ENCODE peak calls at places on chromosomes 7 and 10, in six cellular contexts. V is AG08396; X is gastrocnemius medialis; G is HuH-7; F is naive thymus-derived CD8-positive, alpha-beta T cell; N is OCI-LY7. L is an unnamed sample.

GRCh38 chr7:28615091-28615490 is 202.8 kb downstream of the CREB5 start:
- DNase-seq in V (no peak), X (no peak), G (peak; percentile 13), F (no peak), N (no peak), L (no peak)

GRCh38 chr7:127021019-127021738 is 231.6 kb downstream of the GRM8 start:
- DNase-seq in V (no peak), X (no peak), G (no peak), F (no peak), N (no peak), L (no peak)

GRCh38 chr7:4134631-4135030 is 547.5 kb upstream of the FOXK1 start:
- DNase-seq in V (no peak), X (no peak), G (no peak), F (no peak), N (no peak), L (no peak)

GRCh38 chr10:87092861-87093460 is 1.7 kb downstream of the GLUD1 start:
- DNase-seq in V (peak; percentile 10), X (no peak), G (peak; percentile 52), F (no peak), N (peak; percentile 54), L (no peak)

GRCh38 chr7:17109017-17109416 is 189.4 kb upstream of the AHR start:
- DNase-seq in V (peak; percentile 11), X (no peak), G (no peak), F (no peak), N (no peak), L (no peak)

GRCh38 chr7:92809397-92810241 is 26.8 kb downstream of the CDK6 start:
- DNase-seq in V (peak; percentile 69), X (peak; percentile 20), G (no peak), F (no peak), N (peak; percentile 80), L (peak; percentile 56)

GRCh38 chr7:28309684-28310083 is 102.6 kb upstream of the CREB5 start:
- DNase-seq in V (no peak), X (no peak), G (no peak), F (no peak), N (no peak), L (no peak)

GRCh38 chr10:92436611-92437010 is 137.3 kb downstream of the IDE start:
- DNase-seq in V (no peak), X (no peak), G (no peak), F (no peak), N (no peak), L (no peak)

GRCh38 chr10:48767752-48768450 is 83.2 kb downstream of the WDFY4 start:
- DNase-seq in V (no peak), X (no peak), G (no peak), F (no peak), N (no peak), L (no peak)

GRCh38 chr7:13990319-13990983 is 985 bp upstream of the ETV1 start:
- DNase-seq in V (no peak), X (peak; percentile 41), G (no peak), F (no peak), N (no peak), L (peak; percentile 48)

GRCh38 chr7:70728873-70729552 is 402.9 kb upstream of the GALNT17 start:
- DNase-seq in V (no peak), X (no peak), G (no peak), F (no peak), N (no peak), L (peak; percentile 62)